ENCODE peak calls at places on chromosomes 6 and 20, in five cellular contexts. W is amniotic epithelial cell, X is KBM-7, T is fibroblast of gingiva, D is AG10803. J is an unnamed sample.

GRCh38 chr6:164396071-164397047 is 913.0 kb downstream of the C6orf118 start:
- DNase-seq in T (no peak), W (no peak), D (peak), X (no peak), J (peak)

GRCh38 chr6:78844899-78845298 is 22.5 kb upstream of the IRAK1BP1 start:
- DNase-seq in X (no peak), D (no peak), T (no peak), W (no peak), J (no peak)

GRCh38 chr20:14609328-14610221 is 272.2 kb upstream of the FLRT3 start:
- DNase-seq in T (no peak), X (no peak), W (peak), D (no peak), J (peak)

GRCh38 chr6:51753635-51754034 is 333.8 kb downstream of the PKHD1 start:
- DNase-seq in D (no peak), W (no peak), T (no peak), X (peak), J (no peak)

GRCh38 chr6:140041056-140041455 is 666.6 kb upstream of the CITED2 start:
- DNase-seq in T (no peak), X (no peak), D (peak), W (no peak), J (no peak)

GRCh38 chr6:131067521-131067920 is 4.5 kb upstream of the EPB41L2 start:
- DNase-seq in W (no peak), T (no peak), D (no peak), X (no peak), J (no peak)

GRCh38 chr6:2914318-2914660 is 11.2 kb upstream of the SERPINB9 start:
- DNase-seq in X (no peak), W (no peak), T (no peak), D (no peak), J (peak)

GRCh38 chr6:147046131-147046530 is 158.1 kb upstream of the STXBP5 start:
- DNase-seq in W (peak), X (peak), T (no peak), D (peak), J (no peak)

GRCh38 chr20:19726126-19726525 is 31.9 kb upstream of the RIN2 start:
- DNase-seq in W (peak), T (no peak), X (no peak), D (peak), J (no peak)

GRCh38 chr6:215335-216034 is 76.8 kb upstream of the DUSP22 start:
- DNase-seq in T (no peak), D (peak), X (no peak), W (no peak), J (no peak)

GRCh38 chr6:106773956-106774629 is 144.7 kb downstream of the QRSL1 start:
- DNase-seq in D (peak), X (no peak), W (no peak), T (peak), J (no peak)

GRCh38 chr20:41029150-41029872 is 689 bp downstream of the TOP1 start:
- DNase-seq in T (no peak), D (no peak), W (no peak), X (peak), J (no peak)

GRCh38 chr6:29011276-29011734 is 6.2 kb upstream of the ZNF311 start:
- DNase-seq in T (peak), W (peak), D (peak), X (peak), J (peak)

GRCh38 chr20:54227751-54228150 is 19.9 kb downstream of the PFDN4 start:
- DNase-seq in T (no peak), W (no peak), D (no peak), X (no peak), J (no peak)

GRCh38 chr6:30871592-30872183 is 12.6 kb upstream of the DDR1 start:
- DNase-seq in T (no peak), D (no peak), X (no peak), W (no peak), J (no peak)